ENCODE peak calls at places on chromosomes 5 and 9, in four cellular contexts. F, V, U and G are unnamed samples. For H3K9me3, the result is how much of the 10 kb centered on the place peaks cover.

GRCh38 chr5:78858401-78858800 is 126.7 kb downstream of the ARSB start:
- DNase-seq in F (no peak), V (no peak), U (no peak), G (no peak)

GRCh38 chr5:120767171-120767820 is 303.2 kb downstream of the PRR16 start:
- DNase-seq in F (no peak), V (no peak), U (no peak), G (no peak)

GRCh38 chr5:8436919-8437318 is 568.0 kb downstream of the MTRR start:
- DNase-seq in F (no peak), V (no peak), U (no peak), G (no peak)

GRCh38 chr5:4700082-4700481 is 440.0 kb upstream of the ADAMTS16 start:
- DNase-seq in F (no peak), V (no peak), U (no peak), G (no peak)

GRCh38 chr5:92942762-92943161 is 638.3 kb downstream of the NR2F1-AS1 start:
- DNase-seq in F (no peak), V (no peak), U (no peak), G (no peak)

GRCh38 chr5:133295520-133295919 is 243.7 kb downstream of the HSPA4 start:
- DNase-seq in F (no peak), V (no peak), U (no peak), G (no peak)

GRCh38 chr9:76415154-76415553 is 20.9 kb upstream of the RFK start:
- DNase-seq in F (no peak), V (no peak), U (no peak), G (peak)

GRCh38 chr9:121059998-121060636 is 10.0 kb upstream of the C5 start:
- DNase-seq in F (no peak), V (no peak), U (no peak), G (no peak)

GRCh38 chr5:6490693-6491092 is 42.0 kb downstream of the UBE2QL1 start:
- DNase-seq in F (no peak), V (peak), U (no peak), G (no peak)

GRCh38 chr9:7481570-7481969 is 318.0 kb downstream of the DMAC1 start:
- DNase-seq in F (no peak), V (no peak), U (no peak), G (no peak)

GRCh38 chr9:16806674-16807073 is 63.8 kb downstream of the BNC2 start:
- DNase-seq in F (no peak), V (no peak), U (no peak), G (no peak)

GRCh38 chr9:4620046-4620765 is 41.9 kb upstream of the PLPP6 start:
- DNase-seq in F (no peak), V (no peak), U (no peak), G (no peak)

GRCh38 chr5:10607666-10608442 is 44.0 kb downstream of the ANKRD33B start:
- DNase-seq in F (peak), V (peak), U (no peak), G (no peak)
- TF ChIP-seq EP300 in F (no peak), V (no peak), U (no peak), G (no peak)

GRCh38 chr5:9507974-9508373 is 37.9 kb downstream of the SEMA5A start:
- DNase-seq in F (no peak), V (no peak), U (no peak), G (no peak)
- H3K9me3 ChIP-seq in F (under half), V (under half), U (under half), G (under half)

GRCh38 chr5:147704544-147704943 is 78.0 kb downstream of the JAKMIP2 start:
- DNase-seq in F (no peak), V (no peak), U (no peak), G (no peak)
- TF ChIP-seq EP300 in F (no peak), V (no peak), U (no peak), G (no peak)

GRCh38 chr5:180271205-180271604 is 20.7 kb downstream of the MAPK9 start:
- DNase-seq in F (no peak), V (no peak), U (no peak), G (no peak)
- H3K9me3 ChIP-seq in F (half or more), V (under half), U (under half), G (under half)

GRCh38 chr5:82417776-82418607 is 139.8 kb upstream of the RPS23 start:
- DNase-seq in F (no peak), V (no peak), U (no peak), G (no peak)
- TF ChIP-seq EP300 in F (no peak), V (no peak), U (no peak), G (no peak)

GRCh38 chr5:12951846-12952245 is 992.6 kb downstream of the DNAH5 start:
- DNase-seq in F (no peak), V (no peak), U (no peak), G (no peak)

GRCh38 chr5:12947379-12947778 is 997.1 kb downstream of the DNAH5 start:
- DNase-seq in F (no peak), V (no peak), U (no peak), G (no peak)

DNA sequence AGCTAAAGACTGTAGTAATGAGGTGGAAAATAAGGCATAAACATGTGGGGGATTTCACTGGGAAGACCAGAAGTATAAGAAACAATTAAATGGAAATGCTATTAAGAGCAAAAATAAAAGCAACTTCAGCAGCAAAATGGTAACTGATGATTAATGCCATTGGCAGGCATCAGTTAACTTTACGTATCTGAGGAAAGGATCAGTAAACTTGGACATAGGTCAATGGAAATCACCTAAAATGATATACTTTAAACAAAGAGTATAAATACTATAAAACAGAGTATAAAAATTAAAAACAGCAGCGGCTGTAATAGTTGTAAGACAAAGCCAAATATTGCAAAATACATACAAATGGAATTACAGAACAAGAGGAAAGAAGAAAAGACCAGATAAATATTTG is 992.1 kb downstream of the DNAH5 start:
- DNase-seq in F (no peak), V (no peak), U (no peak), G (no peak)
- H3K9me3 ChIP-seq in F (under half), V (under half), U (under half), G (under half)

GRCh38 chr5:3364433-3364832 is 231.2 kb upstream of the IRX1 start:
- DNase-seq in F (no peak), V (no peak), U (no peak), G (no peak)
- TF ChIP-seq EP300 in F (no peak), V (no peak), U (no peak), G (no peak)

DNA sequence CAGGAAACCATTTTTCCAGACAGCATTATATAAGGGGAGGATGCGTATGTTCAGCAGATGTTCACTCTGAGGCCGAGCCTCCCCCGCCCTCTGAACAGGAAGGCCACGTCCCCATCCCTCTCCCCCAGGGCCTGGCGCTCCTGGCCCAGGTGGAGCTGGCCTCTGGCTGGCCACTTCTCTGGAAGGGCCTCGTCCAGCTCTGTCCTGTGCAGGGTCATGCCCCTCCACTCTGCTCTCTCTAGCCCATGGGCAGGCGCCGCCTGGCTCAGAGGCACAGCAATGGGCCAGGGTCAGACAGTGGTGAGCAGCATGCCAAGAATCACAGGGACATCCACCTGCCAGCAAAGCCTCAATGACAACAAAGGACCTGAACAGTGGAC is 34.2 kb downstream of the ADAMTS2 start:
- DNase-seq in F (no peak), V (peak), U (peak), G (no peak)
- H3K9me3 ChIP-seq in F (under half), V (under half), U (under half), G (under half)

GRCh38 chr9:21831841-21832509 is 29.5 kb downstream of the MTAP start:
- DNase-seq in F (no peak), V (no peak), U (no peak), G (no peak)
- TF ChIP-seq EP300 in F (no peak), V (no peak), U (no peak), G (no peak)